ENCODE peak calls at places on chromosome 4, in six cellular contexts. C, F, R, N, G and D are unnamed samples.

GRCh38 chr4:100823066-100823992 is 305.5 kb upstream of the EMCN start:
- DNase-seq in G (no peak), N (no peak), F (no peak), R (no peak), C (no peak), D (no peak)

GRCh38 chr4:59553739-59554126 is 1646.4 kb upstream of the ADGRL3 start:
- DNase-seq in G (no peak), N (no peak), F (no peak), C (no peak), R (no peak), D (peak; percentile 61)

GRCh38 chr4:183099537-183100297 is 660 bp downstream of the WWC2 start:
- DNase-seq in F (no peak), G (peak; percentile 7), N (peak; percentile 85), R (peak; percentile 46), C (peak; percentile 90), D (peak; percentile 39)

GRCh38 chr4:126583509-126583908 is 1049.2 kb upstream of the INTU start:
- DNase-seq in G (no peak), F (peak; percentile 26), N (peak; percentile 49), C (peak; percentile 87), R (no peak), D (peak; percentile 38)

GRCh38 chr4:150131581-150132228 is 53.5 kb downstream of the DCLK2 start:
- DNase-seq in R (no peak), G (no peak), N (no peak), C (no peak), F (peak; percentile 28), D (no peak)

GRCh38 chr4:106892786-106893185 is 143.3 kb downstream of the DKK2 start:
- DNase-seq in G (no peak), N (no peak), F (no peak), C (no peak), R (no peak), D (no peak)

GRCh38 chr4:109873791-109874514 is 26.0 kb downstream of the LRIT3 start:
- DNase-seq in F (peak; percentile 2), C (no peak), R (no peak), G (no peak), N (no peak), D (no peak)

GRCh38 chr4:152535236-152535902 is 523 bp downstream of the FBXW7 start:
- DNase-seq in F (no peak), N (peak; percentile 49), C (no peak), R (no peak), G (no peak), D (peak; percentile 10)

GRCh38 chr4:24032371-24032989 is 142.6 kb upstream of the PPARGC1A start:
- DNase-seq in N (no peak), F (peak; percentile 8), G (no peak), R (no peak), C (peak; percentile 67), D (peak; percentile 19)

GRCh38 chr4:101356928-101357327 is 9.6 kb upstream of the PPP3CA start:
- DNase-seq in C (peak; percentile 69), G (peak; percentile 97), F (peak; percentile 95), R (no peak), N (no peak), D (peak; percentile 73)

GRCh38 chr4:71659979-71660378 is 123.9 kb downstream of the GC start:
- DNase-seq in R (no peak), F (no peak), N (no peak), G (no peak), C (peak; percentile 83), D (no peak)

GRCh38 chr4:173057906-173058305 is 110.7 kb upstream of the GALNT7 start:
- DNase-seq in F (peak; percentile 12), R (no peak), C (peak; percentile 18), N (no peak), G (no peak), D (peak; percentile 28)

GRCh38 chr4:110508827-110509446 is 33.0 kb downstream of the ENPEP start:
- DNase-seq in R (no peak), C (peak; percentile 25), N (no peak), G (no peak), F (peak; percentile 46), D (peak; percentile 51)

GRCh38 chr4:183011213-183011907 is 87.7 kb upstream of the WWC2 start:
- DNase-seq in G (no peak), F (peak; percentile 65), R (no peak), N (peak; percentile 13), C (no peak), D (peak; percentile 77)

GRCh38 chr4:84846985-84847384 is 119.5 kb downstream of the WDFY3 start:
- DNase-seq in R (no peak), G (no peak), F (no peak), N (no peak), C (no peak), D (no peak)

GRCh38 chr4:48642421-48643144 is 137.5 kb downstream of the FRYL start:
- DNase-seq in N (no peak), G (no peak), F (peak; percentile 33), R (no peak), C (no peak), D (peak; percentile 18)

GRCh38 chr4:4818440-4819212 is 40.8 kb upstream of the MSX1 start:
- DNase-seq in N (no peak), R (no peak), G (no peak), C (no peak), F (no peak), D (no peak)

GRCh38 chr4:121462660-121463261 is 81.9 kb upstream of the QRFPR start:
- DNase-seq in F (peak; percentile 61), R (peak; percentile 43), C (peak; percentile 95), N (no peak), G (peak; percentile 59), D (peak; percentile 62)

GRCh38 chr4:152620915-152621314 is 58.9 kb downstream of the TMEM154 start:
- DNase-seq in C (peak; percentile 41), F (no peak), N (no peak), G (no peak), R (no peak), D (no peak)

GRCh38 chr4:85372986-85373385 is 102.0 kb upstream of the ARHGAP24 start:
- DNase-seq in G (no peak), C (no peak), N (no peak), F (no peak), R (no peak), D (no peak)

GRCh38 chr4:113699772-113700171 is 61.8 kb downstream of the CAMK2D start:
- DNase-seq in R (no peak), C (no peak), N (no peak), F (peak; percentile 76), G (no peak), D (peak; percentile 33)

GRCh38 chr4:76504613-76505465 is 69.8 kb downstream of the SHROOM3 start:
- DNase-seq in N (no peak), F (peak; percentile 63), R (no peak), G (peak; percentile 14), C (peak; percentile 62), D (peak; percentile 65)

GRCh38 chr4:3513807-3514206 is 18.4 kb downstream of the LRPAP1 start:
- DNase-seq in G (no peak), F (no peak), R (no peak), N (no peak), C (no peak), D (no peak)

GRCh38 chr4:123446791-123447474 is 50.3 kb downstream of the SPRY1 start:
- DNase-seq in F (no peak), G (no peak), R (no peak), C (peak; percentile 9), N (no peak), D (no peak)

GRCh38 chr4:6263541-6264540 is 5.8 kb upstream of the WFS1 start:
- DNase-seq in R (no peak), N (peak; percentile 58), C (peak; percentile 51), F (peak; percentile 63), G (peak; percentile 26), D (peak; percentile 41)

GRCh38 chr4:74874785-74875367 is 58.0 kb upstream of the PARM1 start:
- DNase-seq in G (peak; percentile 27), N (no peak), C (peak; percentile 85), R (peak; percentile 58), F (peak; percentile 84), D (peak; percentile 79)

GRCh38 chr4:98653890-98654867 is 4.2 kb downstream of the TSPAN5 start:
- DNase-seq in F (peak; percentile 98), N (no peak), R (no peak), G (no peak), C (no peak), D (peak; percentile 46)

DNA sequence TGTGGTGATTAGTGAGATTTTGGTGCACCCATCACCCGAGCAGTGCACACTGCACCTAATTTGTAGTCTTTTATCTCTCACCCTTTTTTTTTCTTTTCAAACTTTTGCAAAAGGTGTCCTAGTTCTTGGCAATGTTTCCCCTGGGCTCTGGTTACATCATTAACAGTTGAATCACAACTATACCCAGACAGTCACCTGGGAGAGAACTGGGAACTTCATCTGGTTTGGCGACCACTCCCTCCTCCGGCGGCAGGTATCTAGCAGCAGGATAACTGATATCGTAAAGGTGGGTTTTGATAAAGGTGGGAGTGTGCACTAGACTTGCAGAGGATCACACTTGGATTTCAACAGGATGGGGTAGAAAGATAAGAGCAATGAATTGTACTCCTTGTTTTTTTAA is 140.5 kb downstream of the CHIC2 start:
- DNase-seq in R (no peak), N (no peak), G (no peak), F (no peak), C (peak; percentile 42), D (no peak)
- H3K4me3 ChIP-seq in R (no peak overlapping the region), N (no peak overlapping the region), G (no peak overlapping the region), F (no peak overlapping the region), C (no peak overlapping the region), D (no peak overlapping the region)

DNA sequence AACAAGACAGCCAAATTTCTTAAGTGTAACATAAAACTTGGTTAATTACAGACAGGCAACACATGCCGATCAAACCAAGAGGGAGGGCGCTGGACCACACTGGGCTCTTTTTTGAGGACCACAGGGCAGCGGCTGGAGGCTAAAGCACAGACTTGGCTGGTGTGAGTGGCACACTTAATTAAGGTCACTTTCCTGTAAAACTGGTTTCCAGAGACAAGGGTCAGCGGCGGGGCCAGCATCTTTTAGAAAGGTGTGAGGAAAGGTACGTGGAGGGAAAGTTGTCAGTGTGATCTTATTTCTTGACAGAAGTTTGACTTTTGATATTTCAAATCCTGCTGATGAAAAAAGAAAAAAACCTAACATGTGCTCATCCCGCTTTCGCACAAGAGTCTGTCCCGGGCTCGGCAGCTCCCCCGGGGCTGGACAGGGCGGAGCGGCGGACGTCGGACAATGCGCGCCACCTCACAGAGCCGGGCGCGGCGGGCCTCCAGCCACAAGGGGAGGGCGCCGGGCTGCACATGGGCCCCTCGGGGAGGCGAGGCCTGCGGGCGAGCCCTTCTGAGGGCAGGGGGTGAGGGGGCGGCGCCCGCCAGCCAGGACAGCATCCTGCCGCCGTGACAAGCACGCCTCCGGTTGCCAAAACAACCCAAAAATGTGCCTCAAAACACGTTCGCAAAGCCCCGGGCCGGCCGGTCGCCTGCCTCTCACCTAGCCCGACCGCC is 658 bp upstream of the HSPA4L start:
- DNase-seq in G (peak; percentile 78), N (no peak), F (peak; percentile 15), R (peak; percentile 12), C (no peak), D (peak; percentile 55)
- H3K18ac ChIP-seq in G (peak overlapping the region; percentile 62), N (peak overlapping the region; percentile 63), F (peak overlapping the region; percentile 8), R (peak overlapping the region; percentile 98), C (peak overlapping the region; percentile 46), D (peak overlapping the region; percentile 89)

GRCh38 chr4:8108991-8109390 is 49.6 kb downstream of the ABLIM2 start:
- DNase-seq in N (no peak), C (no peak), F (no peak), G (no peak), R (no peak), D (no peak)
- H4K8ac ChIP-seq in N (peak overlapping the region; percentile 28), C (no peak overlapping the region), F (no peak overlapping the region), G (no peak overlapping the region), R (no peak overlapping the region), D (no peak overlapping the region)

DNA sequence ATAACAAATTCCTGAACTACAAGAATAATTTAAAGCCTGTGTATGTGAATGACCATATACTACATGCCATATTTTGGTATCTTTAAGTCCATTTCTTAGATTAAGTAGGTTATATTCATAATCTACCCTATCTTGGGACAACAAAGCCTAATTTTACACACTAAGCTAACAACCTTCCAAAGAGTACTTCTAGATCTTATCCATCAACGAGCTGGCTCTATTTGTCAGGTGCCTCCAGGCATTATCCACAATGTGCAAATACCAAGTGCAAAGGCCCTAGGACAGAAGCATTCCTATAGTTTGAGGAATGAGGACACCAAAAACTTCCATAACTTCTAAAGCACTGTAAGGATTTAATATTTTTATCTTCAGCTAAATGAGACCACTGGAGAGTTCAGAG is 3.5 kb downstream of the SLBP start:
- DNase-seq in N (no peak), C (no peak), F (no peak), R (no peak), G (peak; percentile 74), D (no peak)
- H3K4me3 ChIP-seq in N (no peak overlapping the region), C (no peak overlapping the region), F (no peak overlapping the region), R (no peak overlapping the region), G (no peak overlapping the region), D (no peak overlapping the region)